ENCODE peak calls at places on chromosomes 4 and X, in seven cellular contexts. G is GM12878, R is K562, X is mucosa of descending colon, O is psoas muscle, C is cardiac muscle cell, V is suprapubic skin. P is an unnamed sample. For H3K4me1, the result is how much of the 10 kb centered on the place peaks cover.

GRCh38 chr4:101670897-101671296 is 119.6 kb upstream of the BANK1 start:
- DNase-seq in C (no peak), X (no peak), O (peak), G (no peak), R (no peak), V (no peak), P (no peak)

GRCh38 chr4:171847751-171848150 is 34.5 kb downstream of the GALNTL6 start:
- DNase-seq in R (no peak), C (no peak), G (no peak), V (no peak), X (no peak), O (no peak), P (no peak)

GRCh38 chr4:139808381-139809206 is 143.0 kb downstream of the MGST2 start:
- DNase-seq in R (no peak), O (no peak), C (peak), V (no peak), X (no peak), G (no peak), P (no peak)

GRCh38 chr4:68182382-68182820 is 52.7 kb upstream of the TMPRSS11F start:
- DNase-seq in X (peak), V (no peak), R (no peak), G (no peak), C (no peak), O (no peak), P (peak)

GRCh38 chr4:138405934-138406567 is 163.9 kb upstream of the SLC7A11 start:
- DNase-seq in C (no peak), O (no peak), R (no peak), G (peak), X (no peak), V (no peak), P (no peak)

GRCh38 chrX:103584606-103585005 is 709 bp upstream of the TCEAL4 start:
- DNase-seq in R (no peak), G (no peak), V (no peak), O (no peak), C (no peak), X (no peak), P (no peak)

GRCh38 chr4:3387943-3388348 is 53.8 kb upstream of the HGFAC start:
- DNase-seq in V (peak), G (no peak), O (peak), C (peak), R (no peak), X (peak), P (peak)

GRCh38 chrX:31500920-31501319 is 429.1 kb upstream of the FTHL17 start:
- DNase-seq in V (no peak), O (no peak), X (no peak), G (no peak), R (no peak), C (no peak), P (no peak)

GRCh38 chr4:105461221-105462041 is 12.4 kb downstream of the PPA2 start:
- DNase-seq in X (no peak), G (no peak), C (no peak), O (no peak), V (no peak), R (peak), P (no peak)

GRCh38 chr4:102730968-102731533 is 29.7 kb downstream of the MANBA start:
- DNase-seq in G (no peak), X (no peak), R (no peak), V (no peak), O (no peak), C (no peak), P (no peak)
- TF ChIP-seq CTCF in G (no peak), X (no peak), R (peak), V (no peak), O (no peak), C (peak), P (no peak)

DNA sequence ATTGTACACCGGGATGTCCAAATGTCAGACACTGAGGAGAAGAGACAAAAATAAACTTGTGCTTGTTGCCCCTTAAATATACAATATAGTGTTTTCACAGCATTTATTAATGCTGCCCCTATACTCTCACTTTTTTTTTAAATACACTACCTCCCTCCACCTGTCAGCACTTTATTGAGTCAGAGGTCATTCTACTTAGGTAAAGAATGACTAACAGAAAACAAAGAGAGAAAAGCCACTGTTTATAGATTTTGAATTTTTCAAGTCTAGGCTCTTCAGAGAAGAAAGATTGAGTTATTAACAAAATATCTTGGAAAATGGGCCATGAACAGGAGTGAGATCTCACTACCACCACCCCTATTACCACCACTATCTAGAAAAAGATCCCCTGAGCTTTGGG is 58.1 kb downstream of the NIPAL1 start:
- DNase-seq in V (no peak), X (no peak), O (no peak), R (no peak), G (no peak), C (no peak), P (no peak)
- H3K4me1 ChIP-seq in V (under half), X (under half), O (under half), R (under half), G (under half), C (under half), P (under half)

DNA sequence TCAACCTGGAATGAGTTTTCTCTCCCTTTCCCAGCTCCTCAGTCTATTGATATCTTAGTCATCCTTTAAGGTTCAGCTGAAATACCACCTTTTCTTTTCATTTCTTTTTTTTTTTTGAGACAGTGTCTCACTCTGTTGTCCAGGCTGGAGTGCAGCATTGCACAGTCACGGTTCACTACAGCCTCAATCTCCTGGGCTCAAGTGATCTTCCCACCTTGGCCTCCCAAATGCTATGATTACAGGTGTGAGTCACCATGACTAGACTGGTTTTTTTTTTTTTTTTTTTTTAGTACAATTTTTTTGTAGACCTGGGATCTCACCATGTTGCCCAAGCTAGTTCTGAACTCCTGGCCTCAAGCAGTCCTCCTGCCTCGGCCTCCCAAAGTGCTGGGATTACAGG is 28.9 kb downstream of the AFF1 start:
- DNase-seq in O (no peak), V (no peak), R (no peak), G (no peak), X (no peak), C (no peak), P (no peak)
- TF ChIP-seq CTCF in O (no peak), V (no peak), R (no peak), G (no peak), X (no peak), C (no peak), P (no peak)

DNA sequence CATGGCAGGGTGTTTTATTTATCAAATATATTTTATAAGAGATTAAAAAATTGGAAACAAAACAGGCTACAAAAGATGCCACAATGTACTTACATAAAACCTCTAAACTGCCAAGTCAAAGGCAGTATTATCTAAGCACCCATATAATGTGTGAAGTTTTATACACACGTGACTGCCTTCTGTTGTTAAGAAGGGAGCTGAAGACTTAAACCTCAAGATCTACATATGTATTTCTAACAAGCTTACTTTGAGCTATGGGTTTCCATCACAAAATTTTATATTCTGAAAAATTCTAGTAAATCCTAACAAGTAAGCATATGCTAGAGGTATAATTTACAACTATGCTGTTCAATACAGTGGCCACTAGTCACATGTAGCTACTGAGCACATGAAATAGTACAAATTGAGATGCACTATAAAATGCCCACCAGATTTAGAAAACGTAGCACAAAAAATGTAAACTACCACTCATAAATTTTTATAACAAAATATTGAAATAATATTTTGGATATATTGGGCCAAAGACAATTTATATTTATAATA is 9.8 kb downstream of the ATP8A1 start:
- DNase-seq in G (no peak), R (no peak), C (no peak), V (no peak), X (no peak), O (no peak), P (no peak)
- H3K4me1 ChIP-seq in G (under half), R (under half), C (under half), V (under half), X (under half), O (half or more), P (under half)

DNA sequence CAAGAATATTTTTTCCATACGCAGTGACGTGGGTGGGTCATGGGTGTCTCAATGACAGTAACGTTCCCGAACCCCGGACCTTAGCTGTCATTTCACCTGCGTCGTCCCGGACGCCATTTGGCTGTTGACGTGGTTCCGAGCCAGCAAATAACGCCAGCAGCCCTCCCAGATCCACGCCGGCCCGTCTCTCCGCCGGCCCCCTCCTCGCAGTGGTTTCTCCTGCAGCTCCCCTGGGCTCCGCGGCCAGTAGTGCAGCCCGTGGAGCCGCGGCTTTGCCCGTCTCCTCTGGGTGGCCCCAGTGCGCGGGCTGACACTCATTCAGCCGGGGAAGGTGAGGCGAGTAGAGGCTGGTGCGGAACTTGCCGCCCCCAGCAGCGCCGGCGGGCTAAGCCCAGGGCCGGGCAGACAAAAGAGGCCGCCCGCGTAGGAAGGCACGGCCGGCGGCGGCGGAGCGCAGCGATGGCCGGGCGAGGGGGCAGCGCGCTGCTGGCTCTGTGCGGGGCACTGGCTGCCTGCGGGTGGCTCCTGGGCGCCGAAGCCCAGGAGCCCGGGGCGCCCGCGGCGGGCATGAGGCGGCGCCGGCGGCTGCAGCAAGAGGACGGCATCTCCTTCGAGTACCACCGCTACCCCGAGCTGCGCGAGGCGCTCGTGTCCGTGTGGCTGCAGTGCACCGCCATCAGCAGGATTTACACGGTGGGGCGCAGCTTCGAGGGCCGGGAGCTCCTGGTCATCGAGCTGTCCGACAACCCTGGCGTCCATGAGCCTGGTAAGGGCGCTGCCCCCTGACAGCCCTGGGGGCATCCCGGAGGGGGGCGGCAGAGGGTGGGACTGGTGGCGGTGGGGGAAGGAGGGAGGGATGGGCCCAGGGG is at the start of gene CPE:
- DNase-seq in O (peak), C (peak), V (peak), G (no peak), X (peak), R (no peak), P (peak)
- TF ChIP-seq CTCF in O (peak), C (peak), V (peak), G (no peak), X (no peak), R (peak), P (peak)

DNA sequence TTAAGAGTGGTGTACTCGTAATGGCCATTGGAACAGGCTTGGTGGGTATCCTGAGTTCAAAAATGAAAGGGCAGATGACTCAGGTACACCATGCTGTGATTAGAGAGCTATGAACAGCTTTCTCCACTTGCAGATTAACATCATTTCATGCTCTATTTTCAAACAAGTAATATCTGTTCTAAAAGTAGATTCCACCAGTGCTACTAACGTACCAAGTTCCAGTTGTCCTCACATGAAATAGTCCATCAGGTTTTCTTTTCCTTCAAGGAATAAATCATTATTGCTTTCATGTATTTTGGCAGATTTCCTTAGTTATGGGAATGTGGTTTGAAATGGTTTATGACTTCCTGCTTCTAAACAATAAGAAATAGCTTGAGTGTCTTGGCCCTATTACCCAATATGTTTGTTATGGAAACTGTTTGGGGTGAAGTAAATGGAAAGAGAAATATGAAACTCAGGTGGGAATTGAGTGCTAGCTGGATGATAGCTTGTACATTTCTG is 49.9 kb downstream of the PCDH7 start:
- DNase-seq in V (no peak), R (no peak), O (no peak), G (no peak), C (no peak), X (no peak), P (no peak)
- H3K4me1 ChIP-seq in V (under half), R (under half), O (under half), G (under half), C (under half), X (under half), P (under half)

GRCh38 chrX:23901065-23901464 is 6.7 kb downstream of the APOO start:
- DNase-seq in X (no peak), R (no peak), V (no peak), C (no peak), O (no peak), G (no peak), P (no peak)

GRCh38 chrX:23904096-23904495 is 3.6 kb downstream of the APOO start:
- DNase-seq in C (no peak), G (no peak), X (no peak), O (no peak), V (no peak), R (peak), P (no peak)

GRCh38 chrX:23901805-23902204 is 5.9 kb downstream of the APOO start:
- DNase-seq in R (peak), G (peak), O (no peak), C (peak), X (no peak), V (no peak), P (peak)

GRCh38 chrX:23900220-23900797 is 7.4 kb downstream of the APOO start:
- DNase-seq in X (no peak), G (no peak), V (no peak), C (no peak), R (no peak), O (peak), P (no peak)

GRCh38 chrX:23902419-23902818 is 5.3 kb downstream of the APOO start:
- DNase-seq in C (peak), G (no peak), V (no peak), O (no peak), X (no peak), R (peak), P (no peak)
- TF ChIP-seq CTCF in C (peak), G (peak), V (no peak), O (peak), X (no peak), R (peak), P (peak)

P was measured in pancreas.